ENCODE peak calls at places on chromosomes 3 and 15, in nine cellular contexts. One of them, this sample, is unnamed.

GRCh38 chr3:170397579-170398177 is 21.0 kb upstream of the CLDN11 start:
- DNase-seq in CD8-positive, alpha-beta memory T cell: no peak
- DNase-seq in glomerular endothelial cell: no peak
- DNase-seq in cardiac fibroblast: no peak
- DNase-seq in lower lobe of right lung: no peak
- DNase-seq in mesendoderm: no peak
- DNase-seq in activated effector memory CD4-positive, alpha-beta T cell treated with Interleukin-2 at 50 U/mL for 16 hours: no peak
- DNase-seq in NCI-H1092: no peak
- DNase-seq in NCI-H2171: no peak
- DNase-seq in this sample: no peak

GRCh38 chr15:41115088-41115651 is 910 bp downstream of the INO80 start:
- DNase-seq in cardiac fibroblast: peak
- DNase-seq in activated effector memory CD4-positive, alpha-beta T cell treated with Interleukin-2 at 50 U/mL for 16 hours: no peak
- DNase-seq in NCI-H1092: no peak
- DNase-seq in NCI-H2171: no peak
- DNase-seq in glomerular endothelial cell: no peak
- DNase-seq in CD8-positive, alpha-beta memory T cell: peak
- DNase-seq in mesendoderm: peak
- DNase-seq in lower lobe of right lung: no peak
- DNase-seq in this sample: peak

GRCh38 chr3:111747490-111747889 is 111.6 kb upstream of the PHLDB2 start:
- DNase-seq in mesendoderm: no peak
- DNase-seq in lower lobe of right lung: no peak
- DNase-seq in NCI-H1092: no peak
- DNase-seq in activated effector memory CD4-positive, alpha-beta T cell treated with Interleukin-2 at 50 U/mL for 16 hours: no peak
- DNase-seq in glomerular endothelial cell: no peak
- DNase-seq in CD8-positive, alpha-beta memory T cell: no peak
- DNase-seq in cardiac fibroblast: peak
- DNase-seq in NCI-H2171: no peak
- DNase-seq in this sample: peak

GRCh38 chr3:12679468-12679867 is 15.6 kb upstream of the RAF1 start:
- DNase-seq in NCI-H1092: no peak
- DNase-seq in NCI-H2171: no peak
- DNase-seq in lower lobe of right lung: peak
- DNase-seq in mesendoderm: no peak
- DNase-seq in CD8-positive, alpha-beta memory T cell: no peak
- DNase-seq in activated effector memory CD4-positive, alpha-beta T cell treated with Interleukin-2 at 50 U/mL for 16 hours: no peak
- DNase-seq in cardiac fibroblast: peak
- DNase-seq in glomerular endothelial cell: no peak
- DNase-seq in this sample: peak

GRCh38 chr15:84034831-84035753 is 200.5 kb upstream of the GOLGA6L4 start:
- DNase-seq in glomerular endothelial cell: no peak
- DNase-seq in NCI-H1092: no peak
- DNase-seq in NCI-H2171: no peak
- DNase-seq in mesendoderm: peak
- DNase-seq in activated effector memory CD4-positive, alpha-beta T cell treated with Interleukin-2 at 50 U/mL for 16 hours: no peak
- DNase-seq in lower lobe of right lung: no peak
- DNase-seq in cardiac fibroblast: peak
- DNase-seq in CD8-positive, alpha-beta memory T cell: no peak
- DNase-seq in this sample: peak

GRCh38 chr15:28019594-28020320 is 79.4 kb downstream of the OCA2 start:
- DNase-seq in mesendoderm: peak
- DNase-seq in cardiac fibroblast: no peak
- DNase-seq in NCI-H1092: no peak
- DNase-seq in activated effector memory CD4-positive, alpha-beta T cell treated with Interleukin-2 at 50 U/mL for 16 hours: no peak
- DNase-seq in CD8-positive, alpha-beta memory T cell: no peak
- DNase-seq in glomerular endothelial cell: no peak
- DNase-seq in NCI-H2171: no peak
- DNase-seq in lower lobe of right lung: no peak
- DNase-seq in this sample: no peak

GRCh38 chr3:166444756-166445155 is 607.5 kb upstream of the BCHE start:
- DNase-seq in cardiac fibroblast: no peak
- DNase-seq in mesendoderm: no peak
- DNase-seq in NCI-H2171: no peak
- DNase-seq in glomerular endothelial cell: no peak
- DNase-seq in NCI-H1092: no peak
- DNase-seq in lower lobe of right lung: no peak
- DNase-seq in CD8-positive, alpha-beta memory T cell: no peak
- DNase-seq in activated effector memory CD4-positive, alpha-beta T cell treated with Interleukin-2 at 50 U/mL for 16 hours: no peak
- DNase-seq in this sample: no peak

GRCh38 chr15:66133247-66133646 is 120.3 kb downstream of the MEGF11 start:
- DNase-seq in NCI-H1092: no peak
- DNase-seq in lower lobe of right lung: no peak
- DNase-seq in mesendoderm: no peak
- DNase-seq in glomerular endothelial cell: no peak
- DNase-seq in cardiac fibroblast: no peak
- DNase-seq in NCI-H2171: no peak
- DNase-seq in CD8-positive, alpha-beta memory T cell: no peak
- DNase-seq in activated effector memory CD4-positive, alpha-beta T cell treated with Interleukin-2 at 50 U/mL for 16 hours: no peak
- DNase-seq in this sample: no peak

GRCh38 chr3:114079761-114080160 is 23.2 kb downstream of the QTRT2 start:
- DNase-seq in NCI-H1092: no peak
- DNase-seq in NCI-H2171: no peak
- DNase-seq in activated effector memory CD4-positive, alpha-beta T cell treated with Interleukin-2 at 50 U/mL for 16 hours: no peak
- DNase-seq in glomerular endothelial cell: no peak
- DNase-seq in mesendoderm: no peak
- DNase-seq in cardiac fibroblast: peak
- DNase-seq in CD8-positive, alpha-beta memory T cell: no peak
- DNase-seq in lower lobe of right lung: no peak
- DNase-seq in this sample: peak